ENCODE peak calls at places on chromosomes 1 and 21, in four cellular contexts. D is HCT116, F is spleen, Q is esophagus squamous epithelium. I is an unnamed sample.

GRCh38 chr1:147110434-147110833 is 61.8 kb downstream of the PRKAB2 start:
- DNase-seq in D (no peak), F (no peak), Q (no peak), I (no peak)

GRCh38 chr1:75996196-75996595 is 64.0 kb upstream of the ASB17 start:
- DNase-seq in D (no peak), F (no peak), Q (no peak), I (no peak)

GRCh38 chr1:17667641-17668040 is 87.5 kb upstream of the ACTL8 start:
- DNase-seq in D (no peak), F (no peak), Q (no peak), I (no peak)

GRCh38 chr21:33682992-33683627 is 40.8 kb downstream of the ITSN1 start:
- DNase-seq in D (peak), F (no peak), Q (no peak), I (peak)

GRCh38 chr1:227776277-227776676 is 39.2 kb upstream of the PRSS38 start:
- DNase-seq in D (no peak), F (peak), Q (no peak), I (no peak)

GRCh38 chr1:174217248-174217647 is 57.9 kb downstream of the RABGAP1L start:
- DNase-seq in D (no peak), F (no peak), Q (no peak), I (no peak)

GRCh38 chr1:184542291-184542690 is 155.5 kb downstream of the C1orf21 start:
- DNase-seq in D (no peak), F (no peak), Q (no peak), I (no peak)

GRCh38 chr1:210384625-210385024 is 55.9 kb downstream of the HHAT start:
- DNase-seq in D (no peak), F (no peak), Q (no peak), I (no peak)

GRCh38 chr1:115211071-115211745 is 121.9 kb upstream of the TSPAN2 start:
- DNase-seq in D (no peak), F (no peak), Q (no peak), I (no peak)

GRCh38 chr1:114208659-114209215 is 55.1 kb upstream of the SYT6 start:
- DNase-seq in D (no peak), F (no peak), Q (no peak), I (no peak)

GRCh38 chr21:42388740-42389448 is 7.0 kb downstream of the TMPRSS3 start:
- DNase-seq in D (no peak), F (peak), Q (no peak), I (no peak)

GRCh38 chr1:31666290-31666963 is 21.8 kb upstream of the PEF1 start:
- DNase-seq in D (no peak), F (no peak), Q (no peak), I (peak)

GRCh38 chr21:43755820-43756594 is 20.1 kb downstream of the CSTB start:
- DNase-seq in D (no peak), F (no peak), Q (no peak), I (no peak)

GRCh38 chr1:7705048-7705907 is 65.8 kb upstream of the VAMP3 start:
- DNase-seq in D (no peak), F (peak), Q (no peak), I (no peak)

GRCh38 chr1:198747127-198747526 is 108.3 kb downstream of the PTPRC start:
- DNase-seq in D (no peak), F (no peak), Q (no peak), I (no peak)

GRCh38 chr1:43549921-43550597 is 19.4 kb downstream of the PTPRF start:
- DNase-seq in D (peak), F (no peak), Q (no peak), I (peak)

GRCh38 chr1:8096105-8097011 is 70.2 kb upstream of the ERRFI1 start:
- DNase-seq in D (peak), F (no peak), Q (no peak), I (no peak)

GRCh38 chr1:203448521-203449061 is 27.0 kb upstream of the PRELP start:
- DNase-seq in D (no peak), F (peak), Q (no peak), I (no peak)

GRCh38 chr1:29539971-29540370 is 303.6 kb downstream of the PTPRU start:
- DNase-seq in D (no peak), F (peak), Q (no peak), I (no peak)

GRCh38 chr21:35614412-35614901 is 445.9 kb downstream of the SETD4 start:
- DNase-seq in D (peak), F (no peak), Q (no peak), I (peak)

GRCh38 chr1:221310180-221310579 is 430.9 kb downstream of the HLX start:
- DNase-seq in D (no peak), F (no peak), Q (no peak), I (no peak)

GRCh38 chr1:39898648-39899603 is 2.8 kb downstream of the MYCL start:
- DNase-seq in D (peak), F (no peak), Q (no peak), I (no peak)

GRCh38 chr1:50332941-50333594 is 90.2 kb downstream of the DMRTA2 start:
- DNase-seq in D (no peak), F (peak), Q (no peak), I (no peak)

GRCh38 chr1:62912028-62912638 is 128.2 kb downstream of the ATG4C start:
- DNase-seq in D (no peak), F (no peak), Q (no peak), I (no peak)

GRCh38 chr1:145918992-145919939 is 749 bp upstream of the PEX11B start:
- DNase-seq in D (peak), F (peak), Q (no peak), I (no peak)

GRCh38 chr1:217747156-217747769 is 116.1 kb downstream of the SPATA17 start:
- DNase-seq in D (peak), F (no peak), Q (no peak), I (no peak)

GRCh38 chr1:164767257-164768044 is 208.5 kb downstream of the PBX1 start:
- DNase-seq in D (no peak), F (no peak), Q (no peak), I (no peak)

GRCh38 chr1:234545512-234546386 is 64.2 kb downstream of the IRF2BP2 start:
- DNase-seq in D (no peak), F (no peak), Q (no peak), I (no peak)

GRCh38 chr1:43839056-43839455 is 94.5 kb upstream of the ARTN start:
- DNase-seq in D (no peak), F (no peak), Q (no peak), I (no peak)

GRCh38 chr1:197016751-197017150 is 39.4 kb downstream of the CFHR5 start:
- DNase-seq in D (no peak), F (no peak), Q (no peak), I (no peak)
- H3K27ac ChIP-seq in D (no peak), F (no peak), Q (no peak), I (no peak)

GRCh38 chr1:181314959-181315358 is 168.4 kb upstream of the CACNA1E start:
- DNase-seq in D (no peak), F (no peak), Q (no peak), I (no peak)

GRCh38 chr1:181318858-181319235 is 164.5 kb upstream of the CACNA1E start:
- DNase-seq in D (no peak), F (no peak), Q (no peak), I (no peak)

GRCh38 chr1:181318022-181318857 is 165.1 kb upstream of the CACNA1E start:
- DNase-seq in D (no peak), F (no peak), Q (no peak), I (no peak)

GRCh38 chr1:181317261-181317924 is 165.9 kb upstream of the CACNA1E start:
- DNase-seq in D (no peak), F (no peak), Q (no peak), I (no peak)

DNA sequence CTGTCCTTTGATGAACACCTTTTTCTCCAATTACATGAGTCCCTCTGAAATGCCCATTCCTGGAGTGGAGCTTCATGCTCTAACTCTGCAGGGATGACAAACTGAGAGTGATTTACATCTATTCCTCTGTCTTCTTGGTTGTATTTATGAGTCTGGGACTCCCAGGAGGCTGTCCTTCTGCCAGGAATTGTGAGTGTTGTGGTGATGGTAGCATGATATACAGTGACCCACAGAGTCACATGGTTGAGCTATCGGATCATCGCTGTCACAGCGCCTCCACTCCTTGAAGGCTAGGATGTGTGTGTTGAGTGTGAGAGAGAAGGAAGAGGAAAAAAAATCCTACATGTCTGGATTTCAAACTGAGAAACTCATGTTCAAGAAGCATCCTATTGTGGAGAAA is 163.4 kb upstream of the CACNA1E start:
- DNase-seq in D (no peak), F (no peak), Q (no peak), I (no peak)
- H3K27ac ChIP-seq in D (no peak), F (no peak), Q (no peak), I (no peak)

GRCh38 chr1:167493372-167493771 is 25.0 kb downstream of the CD247 start:
- DNase-seq in D (no peak), F (no peak), Q (no peak), I (no peak)
- H3K27ac ChIP-seq in D (no peak), F (no peak), Q (no peak), I (no peak)

DNA sequence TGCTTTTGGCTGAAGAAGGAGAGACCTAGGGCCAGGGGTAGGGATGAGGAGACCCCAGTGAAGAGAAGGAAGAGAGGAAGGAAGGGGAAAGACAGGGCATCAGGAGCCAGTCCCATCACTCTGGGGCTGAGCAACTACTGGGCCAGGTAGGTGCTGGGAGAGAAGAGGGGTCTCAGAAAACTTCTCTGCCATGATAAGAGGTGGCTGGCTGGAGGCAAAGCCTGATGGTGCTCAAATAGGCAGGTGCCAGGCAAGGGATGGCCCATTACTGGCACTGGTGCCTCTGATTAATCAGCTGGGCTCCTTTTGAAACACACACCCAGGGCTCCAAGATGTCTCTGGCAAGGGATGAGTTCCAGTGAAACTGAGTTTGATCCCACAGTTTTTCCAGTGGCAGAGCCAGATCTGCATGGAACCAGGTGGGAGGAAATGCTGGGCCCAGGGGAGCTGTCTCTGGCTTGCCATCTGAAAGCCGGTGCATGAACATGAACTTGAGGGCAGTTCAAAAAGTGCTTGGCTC is 2.8 kb downstream of the CSF1 start:
- DNase-seq in D (no peak), F (no peak), Q (no peak), I (no peak)
- H3K27ac ChIP-seq in D (no peak), F (peak), Q (peak), I (no peak)

DNA sequence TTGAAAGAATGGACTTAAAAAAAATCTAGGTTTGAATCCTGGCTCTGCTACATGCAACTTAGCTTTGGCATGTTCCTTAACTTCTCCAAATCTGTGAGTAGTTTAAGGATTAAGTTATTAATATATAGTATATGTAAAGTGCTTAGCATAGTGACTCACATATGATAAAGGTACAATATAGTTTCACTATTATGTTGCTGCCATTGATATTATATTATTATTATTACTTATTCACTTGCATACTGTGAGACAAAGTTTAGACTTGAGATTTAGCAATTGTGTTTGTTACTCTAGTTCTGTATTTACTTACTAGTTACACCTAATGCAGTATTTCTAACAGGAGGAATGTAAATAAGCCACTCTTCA is 25.7 kb downstream of the RGS7 start:
- DNase-seq in D (no peak), F (no peak), Q (no peak), I (no peak)
- H3K27ac ChIP-seq in D (no peak), F (no peak), Q (no peak), I (no peak)

DNA sequence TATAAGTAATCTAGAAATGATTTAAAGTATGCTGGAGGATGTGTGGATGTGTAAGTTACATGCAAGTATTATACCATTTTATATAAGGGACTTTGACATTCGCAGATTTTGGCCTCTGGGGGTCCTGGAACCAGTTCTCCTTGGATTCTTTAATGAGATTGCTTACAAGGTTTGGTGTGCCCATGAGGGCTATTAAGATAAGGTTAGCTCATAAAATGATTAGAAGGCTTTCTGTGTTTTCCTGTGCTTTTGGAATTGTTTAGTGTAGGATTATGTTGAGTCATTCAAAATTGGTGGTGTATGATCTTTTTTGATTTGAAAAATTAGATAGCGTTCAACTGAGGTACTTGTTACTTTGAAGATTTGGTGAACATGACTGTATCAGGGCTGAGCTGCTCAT is 5.6 kb downstream of the USP25 start:
- DNase-seq in D (no peak), F (no peak), Q (no peak), I (no peak)
- H3K27ac ChIP-seq in D (no peak), F (no peak), Q (no peak), I (no peak)

GRCh38 chr1:110540891-110541685 is 22.1 kb upstream of the KCNA10 start:
- DNase-seq in D (no peak), F (no peak), Q (no peak), I (no peak)

GRCh38 chr1:110535985-110536384 is 17.0 kb upstream of the KCNA10 start:
- DNase-seq in D (no peak), F (no peak), Q (no peak), I (no peak)

GRCh38 chr1:110541996-110542395 is 23.0 kb upstream of the KCNA10 start:
- DNase-seq in D (no peak), F (no peak), Q (no peak), I (no peak)

GRCh38 chr1:110538921-110539320 is 19.9 kb upstream of the KCNA10 start:
- DNase-seq in D (no peak), F (no peak), Q (no peak), I (no peak)

DNA sequence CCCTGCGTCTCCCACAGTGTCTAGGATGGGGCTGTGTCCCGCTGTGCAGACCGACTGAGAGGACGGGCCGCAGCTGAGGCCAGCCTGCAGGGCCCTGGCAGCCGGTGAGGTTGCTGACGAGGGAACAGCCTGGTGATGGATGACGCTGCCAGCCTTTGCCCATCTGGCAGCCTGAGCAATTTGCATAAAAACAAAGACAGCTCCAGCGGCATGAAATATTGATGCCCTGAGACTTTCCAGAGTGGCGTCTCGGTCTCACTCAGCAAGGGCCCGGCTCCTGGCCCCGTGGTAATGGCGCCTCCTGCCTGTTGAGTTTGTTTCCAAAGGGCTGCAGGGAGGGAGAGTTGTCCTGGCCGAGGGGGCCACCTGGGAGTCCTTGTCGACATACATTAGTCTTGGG is 19.1 kb upstream of the KCNA10 start:
- DNase-seq in D (no peak), F (no peak), Q (no peak), I (no peak)
- H3K27ac ChIP-seq in D (no peak), F (no peak), Q (no peak), I (no peak)

GRCh38 chr1:12536023-12536639 is 81.9 kb downstream of the DHRS3 start:
- DNase-seq in D (no peak), F (no peak), Q (no peak), I (no peak)

GRCh38 chr1:12531169-12531479 is 86.9 kb downstream of the DHRS3 start:
- DNase-seq in D (no peak), F (no peak), Q (no peak), I (no peak)

GRCh38 chr1:12530462-12531168 is 87.4 kb downstream of the DHRS3 start:
- DNase-seq in D (no peak), F (no peak), Q (no peak), I (no peak)

GRCh38 chr1:12529640-12530174 is 88.3 kb downstream of the DHRS3 start:
- DNase-seq in D (no peak), F (peak), Q (no peak), I (no peak)

DNA sequence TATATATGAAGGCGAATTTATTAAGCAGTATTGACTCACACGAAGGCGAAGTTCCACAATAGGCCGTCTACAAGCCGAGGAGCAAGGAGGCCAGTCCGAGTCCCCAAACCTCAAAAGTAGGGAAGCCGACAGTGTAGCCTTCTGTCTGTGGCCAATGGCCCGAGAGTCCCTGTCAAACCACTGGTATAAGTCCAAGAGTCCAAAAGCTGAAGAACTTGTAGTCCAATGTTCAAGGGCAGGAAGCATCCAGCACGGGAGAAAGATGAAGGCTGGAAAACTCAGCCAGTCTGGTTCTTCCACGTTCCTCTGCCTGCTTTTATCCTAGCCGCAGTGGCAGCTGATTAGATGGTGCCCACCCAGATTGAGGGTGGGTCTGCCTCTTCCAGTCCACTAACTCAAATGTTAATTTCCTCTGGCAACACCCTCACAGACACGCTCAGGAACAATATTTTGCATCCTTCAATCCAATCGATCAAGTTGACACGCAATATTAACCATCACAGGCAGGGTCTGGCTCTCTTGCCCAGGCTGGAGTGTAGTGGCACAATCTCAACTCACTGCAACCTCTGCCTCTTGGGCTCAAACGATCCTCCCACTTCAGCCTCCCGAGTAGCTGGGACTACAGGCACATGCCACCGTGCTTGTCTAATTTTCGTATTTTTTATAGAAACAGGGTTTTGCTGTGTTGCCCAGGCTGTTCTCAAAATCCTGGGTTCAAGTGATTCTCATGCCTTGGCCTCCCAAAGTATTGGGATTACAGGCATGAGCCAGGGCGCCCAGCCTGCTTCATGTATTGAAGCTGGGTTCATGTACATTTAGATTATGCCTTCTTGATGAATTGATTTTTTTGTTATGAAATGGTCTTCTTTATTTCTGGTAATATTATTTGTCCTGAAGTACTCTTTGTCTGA is 85.3 kb downstream of the DHRS3 start:
- DNase-seq in D (no peak), F (no peak), Q (no peak), I (no peak)
- H3K27ac ChIP-seq in D (no peak), F (no peak), Q (no peak), I (no peak)

GRCh38 chr1:118487091-118487490 is 302.1 kb upstream of the SPAG17 start:
- DNase-seq in D (no peak), F (no peak), Q (no peak), I (no peak)
- H3K27ac ChIP-seq in D (no peak), F (no peak), Q (no peak), I (no peak)